ENCODE peak calls at places on chromosomes 1 and 21, in seven cellular contexts. E is LoVo; F is stimulated activated CD4-positive, alpha-beta T cell treated with anti-CD3 and anti-CD28 coated beads, Interleukin-2, amount 100 ng/mL, for 24 hours; L is CD8-positive, alpha-beta T cell; K is left lung; I is heart right ventricle; Z is CD8-positive, alpha-beta memory T cell. V is an unnamed sample.

GRCh38 chr1:156002182-156002911 is 18.4 kb downstream of the SSR2 start:
- DNase-seq in I (no peak), K (no peak), Z (no peak), E (no peak), L (no peak), F (no peak), V (no peak)

GRCh38 chr1:19009882-19010321 is 53.4 kb upstream of the IFFO2 start:
- DNase-seq in K (no peak), F (no peak), Z (no peak), E (peak), I (no peak), L (no peak), V (no peak)

GRCh38 chr1:180976958-180977357 is 45.7 kb downstream of the STX6 start:
- DNase-seq in Z (no peak), F (no peak), E (no peak), L (no peak), I (no peak), K (no peak), V (no peak)

GRCh38 chr1:44417351-44418021 is 12.4 kb downstream of the RNF220 start:
- DNase-seq in F (no peak), L (no peak), I (peak), K (peak), E (no peak), Z (no peak), V (peak)

GRCh38 chr1:61612600-61612999 is 112.3 kb downstream of the TM2D1 start:
- DNase-seq in F (no peak), K (no peak), E (no peak), Z (no peak), L (no peak), I (no peak), V (no peak)

GRCh38 chr1:78325293-78325692 is 165.5 kb upstream of the PTGFR start:
- DNase-seq in F (no peak), I (no peak), K (no peak), Z (no peak), E (no peak), L (no peak), V (no peak)

GRCh38 chr1:8747879-8748825 is 69.3 kb downstream of the RERE start:
- DNase-seq in L (no peak), I (no peak), F (no peak), Z (no peak), E (no peak), K (no peak), V (no peak)

GRCh38 chr1:221274373-221274772 is 395.1 kb downstream of the HLX start:
- DNase-seq in K (peak), I (no peak), E (no peak), F (no peak), Z (no peak), L (no peak), V (no peak)

GRCh38 chr21:38910390-38911008 is 104.8 kb downstream of the ETS2 start:
- DNase-seq in L (no peak), F (no peak), K (no peak), I (no peak), E (peak), Z (no peak), V (peak)

GRCh38 chr1:64469121-64469520 is 808 bp upstream of the CACHD1 start:
- DNase-seq in E (no peak), I (no peak), K (no peak), Z (no peak), F (no peak), L (no peak), V (no peak)

GRCh38 chr1:26351591-26352337 is 2.2 kb downstream of the CRYBG2 start:
- DNase-seq in L (no peak), Z (no peak), E (peak), K (no peak), I (no peak), F (no peak), V (no peak)

GRCh38 chr1:162612606-162613400 is 19.5 kb upstream of the DDR2 start:
- DNase-seq in Z (no peak), E (no peak), L (no peak), K (no peak), I (peak), F (no peak), V (peak)

GRCh38 chr1:167542109-167543032 is 11.2 kb downstream of the CREG1 start:
- DNase-seq in E (no peak), Z (no peak), F (no peak), K (no peak), L (no peak), I (no peak), V (peak)

GRCh38 chr21:15659768-15660423 is 69.9 kb upstream of the USP25 start:
- DNase-seq in K (no peak), F (no peak), L (no peak), E (peak), Z (no peak), I (no peak), V (no peak)

GRCh38 chr1:230636575-230637163 is 5.6 kb upstream of the COG2 start:
- DNase-seq in K (no peak), E (no peak), I (no peak), L (no peak), Z (no peak), F (no peak), V (no peak)

GRCh38 chr1:175208773-175209492 is 16.4 kb upstream of the KIAA0040 start:
- DNase-seq in Z (peak), E (no peak), F (no peak), K (no peak), I (no peak), L (peak), V (peak)

GRCh38 chr1:24586970-24587820 is 31.3 kb downstream of the NCMAP start:
- DNase-seq in I (no peak), F (peak), Z (peak), E (peak), L (peak), K (no peak), V (no peak)

GRCh38 chr1:228081144-228081543 is 1.4 kb upstream of the ARF1 start:
- DNase-seq in L (no peak), E (no peak), Z (no peak), K (no peak), I (no peak), F (no peak), V (peak)

GRCh38 chr1:209609403-209610377 is 26.2 kb downstream of the CAMK1G start:
- DNase-seq in F (no peak), E (peak), K (no peak), L (no peak), Z (no peak), I (no peak), V (no peak)

GRCh38 chr1:23505851-23506250 is 21.9 kb upstream of the ASAP3 start:
- DNase-seq in L (no peak), K (peak), Z (no peak), I (no peak), E (no peak), F (no peak), V (no peak)

GRCh38 chr1:147051136-147051535 is 113.0 kb downstream of the NBPF12 start:
- DNase-seq in L (no peak), K (peak), E (no peak), Z (no peak), F (no peak), I (no peak), V (no peak)

GRCh38 chr21:41217656-41218380 is 49.9 kb downstream of the BACE2 start:
- DNase-seq in E (no peak), L (no peak), Z (no peak), K (no peak), I (peak), F (no peak), V (no peak)

GRCh38 chr1:202831906-202832305 is 21.2 kb downstream of the PCAT6 start:
- DNase-seq in E (no peak), Z (no peak), L (no peak), I (no peak), F (no peak), K (no peak), V (no peak)

GRCh38 chr1:198856601-198857000 is 217.8 kb downstream of the PTPRC start:
- DNase-seq in E (no peak), K (no peak), L (no peak), I (no peak), Z (no peak), F (no peak), V (no peak)

GRCh38 chr1:233256789-233257188 is 38.7 kb downstream of the PCNX2 start:
- DNase-seq in L (no peak), K (no peak), E (no peak), Z (no peak), I (no peak), F (no peak), V (no peak)

GRCh38 chr1:29123871-29124365 is at the start of gene TMEM200B:
- DNase-seq in E (no peak), I (peak), L (peak), F (no peak), K (no peak), Z (no peak), V (peak)

GRCh38 chr1:61246001-61246400 is 163.6 kb downstream of the NFIA start:
- DNase-seq in L (no peak), I (no peak), K (no peak), Z (no peak), F (no peak), E (no peak), V (no peak)